ENCODE peak calls at places on chromosomes 13 and 19, in seven cellular contexts. S, L, N, X, W, K and F are unnamed samples.

GRCh38 chr13:85618514-85618913 is 180.7 kb downstream of the SLITRK6 start:
- DNase-seq in N (no peak), S (no peak), X (no peak), W (no peak), K (no peak), L (no peak), F (no peak)

GRCh38 chr13:81714513-81714912 is 1373.6 kb upstream of the SPRY2 start:
- DNase-seq in W (no peak), X (no peak), K (no peak), L (no peak), N (no peak), S (no peak), F (no peak)

GRCh38 chr19:56946164-56946563 is 105.6 kb upstream of the PEG3 start:
- DNase-seq in K (no peak), S (no peak), X (no peak), W (no peak), L (no peak), N (no peak), F (no peak)

GRCh38 chr13:20231839-20232555 is at the start of gene GJB6:
- DNase-seq in S (no peak), K (no peak), X (no peak), W (no peak), L (no peak), N (no peak), F (no peak)

GRCh38 chr19:13029893-13030292 is 34.6 kb downstream of the NFIX start:
- DNase-seq in L (no peak), X (no peak), S (no peak), K (peak), N (peak), W (no peak), F (no peak)

GRCh38 chr13:102170295-102170694 is 231.6 kb downstream of the FGF14 start:
- DNase-seq in N (no peak), W (no peak), S (no peak), X (no peak), L (no peak), K (no peak), F (no peak)

GRCh38 chr19:28609944-28610343 is 603.0 kb downstream of the UQCRFS1 start:
- DNase-seq in X (no peak), N (no peak), L (no peak), K (no peak), S (no peak), W (no peak), F (no peak)

GRCh38 chr19:4256563-4256962 is 9.7 kb downstream of the YJU2 start:
- DNase-seq in K (no peak), L (no peak), X (no peak), W (no peak), S (no peak), N (no peak), F (no peak)

GRCh38 chr13:94416454-94417080 is 62.9 kb downstream of the DCT start:
- DNase-seq in L (no peak), X (no peak), K (no peak), N (no peak), W (no peak), S (no peak), F (no peak)

GRCh38 chr13:75296651-75297050 is 185.3 kb downstream of the TBC1D4 start:
- DNase-seq in W (no peak), X (no peak), S (no peak), N (no peak), L (no peak), K (no peak), F (no peak)

GRCh38 chr19:2618611-2619010 is 83.9 kb downstream of the GNG7 start:
- DNase-seq in K (peak), N (no peak), W (peak), S (no peak), L (peak), X (peak), F (no peak)

GRCh38 chr19:23800868-23801267 is 42.2 kb upstream of the ZNF681 start:
- DNase-seq in K (no peak), X (no peak), S (no peak), L (no peak), W (no peak), N (no peak), F (no peak)

GRCh38 chr19:41554902-41555301 is 21.1 kb upstream of the CEACAM21 start:
- DNase-seq in S (no peak), L (no peak), N (no peak), W (no peak), K (no peak), X (peak), F (no peak)
- H3K4me3 ChIP-seq in S (no peak), L (no peak), N (no peak), W (no peak), K (no peak), X (peak), F (no peak)

GRCh38 chr19:640156-640548 is 473 bp downstream of the FGF22 start:
- DNase-seq in L (no peak), W (no peak), X (no peak), K (no peak), N (no peak), S (no peak), F (no peak)

GRCh38 chr19:639251-640155 is at the start of gene FGF22:
- DNase-seq in K (peak), L (peak), W (peak), N (peak), S (peak), X (peak), F (peak)

GRCh38 chr19:641702-642101 is 2.0 kb downstream of the FGF22 start:
- DNase-seq in S (no peak), N (no peak), W (no peak), K (no peak), X (no peak), L (no peak), F (no peak)

GRCh38 chr19:638901-639250 is 803 bp upstream of the FGF22 start:
- DNase-seq in L (no peak), S (no peak), W (no peak), N (no peak), X (peak), K (no peak), F (no peak)

DNA sequence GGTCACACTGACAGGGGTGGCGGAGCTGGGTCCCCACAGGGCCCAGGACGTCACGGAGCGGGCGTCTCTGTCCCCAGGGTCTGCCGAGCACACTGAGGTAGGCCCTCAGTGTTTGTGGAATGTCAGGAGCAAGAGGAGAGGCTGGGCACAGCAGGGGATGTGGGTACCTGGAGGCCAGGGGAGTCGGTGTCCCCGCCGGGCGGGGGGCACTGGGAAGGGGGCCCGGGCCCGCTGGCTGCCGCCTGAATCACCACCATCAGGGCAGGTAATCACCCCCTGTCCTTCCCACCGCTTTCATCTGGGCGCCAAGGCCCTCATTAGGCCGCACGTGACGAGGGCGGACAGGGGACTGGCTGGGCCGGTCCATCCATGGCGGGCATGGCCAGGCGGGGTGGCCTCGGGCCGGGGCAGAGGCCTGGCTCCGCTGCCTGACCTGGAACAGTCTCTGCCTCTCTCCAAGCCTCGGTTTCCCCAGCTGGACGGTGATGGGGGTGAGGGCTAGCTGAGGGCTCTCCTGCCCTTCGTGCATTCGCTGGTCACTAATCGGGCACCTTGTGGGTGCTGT is 1.0 kb downstream of the FGF22 start:
- DNase-seq in S (no peak), N (no peak), W (no peak), K (no peak), X (no peak), L (no peak), F (no peak)
- H3K4me3 ChIP-seq in S (no peak), N (no peak), W (no peak), K (no peak), X (no peak), L (no peak), F (peak)

DNA sequence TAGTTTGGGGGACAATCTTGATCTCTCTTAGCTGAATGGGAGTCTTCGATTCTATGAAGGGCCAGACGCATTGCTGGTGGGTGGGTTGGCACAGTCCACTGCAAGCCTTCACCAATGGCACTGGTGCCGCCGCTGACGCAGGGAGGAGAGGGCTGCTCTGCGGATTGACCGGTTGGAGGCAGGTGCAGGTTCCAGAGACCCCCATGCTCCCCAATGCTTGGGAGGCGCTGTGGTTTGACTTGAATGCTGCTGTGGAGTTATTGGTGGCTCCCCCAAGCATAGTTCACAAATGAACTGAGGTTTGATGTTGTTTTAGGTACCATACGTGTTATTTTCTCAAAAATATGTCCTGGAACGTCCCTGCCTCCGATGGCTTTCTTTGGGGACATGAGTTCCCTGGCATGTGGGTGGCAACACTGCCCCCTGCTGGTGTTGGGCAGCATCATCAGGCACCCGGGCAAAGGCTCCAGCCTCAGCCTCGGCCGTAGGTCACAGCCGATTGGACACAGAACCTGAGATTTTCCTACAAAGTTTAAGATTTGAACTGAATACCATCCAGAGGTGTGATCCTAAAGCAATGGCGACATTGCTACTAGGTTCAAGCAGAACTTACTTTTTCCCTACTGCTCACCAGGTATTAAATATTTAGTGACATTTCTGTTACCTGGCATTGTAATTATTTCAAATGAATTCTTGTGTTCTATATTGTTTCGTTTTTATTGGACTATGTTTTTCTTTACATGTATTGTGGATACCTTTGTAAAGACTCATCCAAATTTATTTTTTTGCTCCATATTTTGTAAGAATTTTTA is 95.5 kb downstream of the ANKRD10 start:
- DNase-seq in X (peak), K (peak), N (peak), W (peak), L (peak), S (no peak), F (no peak)
- H3K4me3 ChIP-seq in X (no peak), K (no peak), N (no peak), W (no peak), L (no peak), S (no peak), F (no peak)

DNA sequence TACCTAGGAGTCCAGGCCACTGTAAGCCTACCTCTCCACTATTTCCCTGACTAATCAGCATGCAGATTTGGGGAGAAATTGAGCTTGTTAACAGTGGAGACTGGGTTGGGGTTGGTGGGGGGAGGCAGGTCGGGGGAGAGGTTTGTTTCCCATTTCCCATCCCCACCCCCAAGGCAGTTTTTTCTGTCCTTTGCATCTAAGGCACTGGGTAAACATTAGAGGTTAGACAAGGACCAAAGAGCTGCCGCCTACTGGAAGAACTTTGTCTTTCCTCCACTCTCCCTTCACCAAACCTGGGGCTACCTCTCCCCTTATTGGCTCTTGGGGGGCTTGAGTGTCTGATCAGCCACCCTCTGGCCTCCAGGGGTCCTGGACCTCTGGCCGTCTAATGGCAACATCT is 953 bp downstream of the KCNN4 start:
- DNase-seq in K (no peak), N (no peak), S (no peak), X (no peak), L (no peak), W (no peak), F (no peak)
- H3K4me3 ChIP-seq in K (peak), N (peak), S (no peak), X (peak), L (peak), W (peak), F (peak)

GRCh38 chr19:32828139-32828538 is 41.4 kb downstream of the SLC7A9 start:
- DNase-seq in N (no peak), K (no peak), S (no peak), W (no peak), X (no peak), L (no peak), F (no peak)
- H3K4me3 ChIP-seq in N (no peak), K (no peak), S (no peak), W (no peak), X (no peak), L (no peak), F (no peak)

DNA sequence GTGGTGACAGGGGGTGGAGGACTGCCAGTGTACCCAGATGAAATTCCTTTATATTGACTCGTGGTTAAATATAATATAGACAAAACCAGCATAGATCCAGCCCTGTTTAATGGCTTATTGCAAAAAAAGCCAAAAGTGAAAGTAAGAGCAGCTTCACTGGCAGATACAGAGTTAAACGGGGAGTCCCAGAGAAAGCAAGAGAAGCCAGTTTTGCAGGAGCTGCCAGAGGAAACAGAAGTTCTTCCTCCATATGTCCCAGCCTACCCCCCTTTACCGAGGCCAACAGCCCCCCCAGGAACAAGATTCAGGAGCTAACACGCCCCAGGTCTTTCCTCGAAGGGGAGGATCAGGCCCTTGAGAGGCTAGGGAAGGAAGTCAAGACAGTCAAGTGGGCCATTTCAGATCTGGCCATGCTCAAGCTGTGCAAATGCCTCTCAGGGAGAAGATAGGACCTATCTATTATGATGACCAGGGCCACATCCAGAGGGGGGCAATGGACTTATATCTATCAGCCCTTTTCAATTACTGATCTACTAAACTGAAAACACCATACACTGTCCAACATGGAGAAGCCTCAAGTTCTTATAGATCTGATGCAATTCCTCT is 47.2 kb upstream of the ZNF737 start:
- DNase-seq in X (no peak), W (no peak), N (peak), S (no peak), L (no peak), K (no peak), F (no peak)
- H3K4me3 ChIP-seq in X (no peak), W (no peak), N (peak), S (no peak), L (no peak), K (peak), F (no peak)

DNA sequence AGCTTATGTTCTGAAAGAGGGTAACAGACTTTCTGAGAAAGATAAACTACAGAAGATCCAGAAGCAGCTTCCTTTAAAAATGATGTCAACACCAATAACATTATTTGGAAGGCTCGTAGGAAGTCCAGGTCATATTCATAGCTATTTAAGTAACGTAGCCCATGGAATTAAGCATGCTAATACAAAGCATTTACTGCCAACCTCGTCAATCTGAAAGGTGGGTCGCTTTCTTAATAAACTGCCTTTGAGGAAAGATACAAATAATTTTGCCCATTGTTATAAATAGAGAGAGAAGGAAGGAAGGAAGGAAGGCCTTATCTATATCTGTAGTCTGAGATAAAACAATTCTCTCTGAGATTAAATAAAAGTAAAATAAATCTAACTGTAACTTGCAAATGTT is 80.3 kb downstream of the STARD13 start:
- DNase-seq in K (no peak), N (no peak), X (no peak), S (no peak), L (no peak), W (no peak), F (no peak)
- H3K4me3 ChIP-seq in K (peak), N (no peak), X (no peak), S (peak), L (no peak), W (no peak), F (peak)

GRCh38 chr13:110799246-110800236 is 86.0 kb downstream of the ING1 start:
- DNase-seq in W (no peak), K (no peak), S (peak), X (no peak), N (peak), L (peak), F (no peak)
- H3K4me3 ChIP-seq in W (no peak), K (peak), S (peak), X (no peak), N (peak), L (peak), F (no peak)

GRCh38 chr13:79898202-79898826 is 417.4 kb downstream of the NDFIP2 start:
- DNase-seq in W (no peak), N (no peak), S (no peak), L (no peak), K (no peak), X (no peak), F (no peak)

GRCh38 chr13:79898996-79899395 is 418.0 kb downstream of the NDFIP2 start:
- DNase-seq in K (no peak), W (no peak), N (no peak), L (no peak), X (no peak), S (no peak), F (no peak)

GRCh38 chr13:79904581-79904980 is 423.6 kb downstream of the NDFIP2 start:
- DNase-seq in S (no peak), N (no peak), W (no peak), X (no peak), L (no peak), K (no peak), F (no peak)

GRCh38 chr13:79900356-79900755 is 419.4 kb downstream of the NDFIP2 start:
- DNase-seq in L (no peak), X (no peak), W (no peak), N (no peak), S (no peak), K (no peak), F (no peak)

DNA sequence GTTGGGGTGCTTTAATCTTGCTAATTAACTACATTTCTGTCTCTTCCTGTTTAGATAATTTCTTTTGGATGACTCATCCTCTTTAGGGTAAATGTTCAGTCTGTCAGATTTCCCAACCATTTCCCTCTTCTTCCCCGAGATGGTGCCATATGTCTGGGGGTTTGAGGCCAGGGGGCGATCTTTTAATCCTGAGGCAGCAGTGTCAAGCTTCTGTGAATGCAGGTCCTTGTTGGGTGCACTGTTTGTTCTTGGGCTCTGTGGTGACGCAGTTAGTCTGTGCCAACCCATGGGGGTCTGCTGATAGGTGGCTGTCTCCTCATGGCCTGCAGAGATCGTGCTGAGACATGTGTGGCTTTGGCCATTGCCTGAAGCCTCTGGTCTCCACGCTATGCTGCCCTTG is 420.4 kb downstream of the NDFIP2 start:
- DNase-seq in S (no peak), K (no peak), L (no peak), X (no peak), W (no peak), N (no peak), F (no peak)
- H3K4me3 ChIP-seq in S (no peak), K (no peak), L (no peak), X (no peak), W (no peak), N (no peak), F (no peak)

GRCh38 chr19:17869114-17869608 is 2.6 kb upstream of the SLC5A5 start:
- DNase-seq in X (no peak), N (no peak), L (no peak), K (no peak), S (no peak), W (no peak), F (no peak)

GRCh38 chr19:17871032-17871877 is 490 bp upstream of the SLC5A5 start:
- DNase-seq in X (no peak), L (no peak), K (no peak), N (no peak), S (no peak), W (no peak), F (no peak)

GRCh38 chr19:17873661-17874422 is 2.1 kb downstream of the SLC5A5 start:
- DNase-seq in S (no peak), X (peak), L (no peak), W (peak), N (no peak), K (no peak), F (no peak)

GRCh38 chr19:17872251-17873001 is 681 bp downstream of the SLC5A5 start:
- DNase-seq in X (no peak), W (peak), S (no peak), N (no peak), K (no peak), L (no peak), F (no peak)

GRCh38 chr19:17871878-17872250 is at the start of gene SLC5A5:
- DNase-seq in L (no peak), N (no peak), K (no peak), X (no peak), S (no peak), W (no peak), F (no peak)
- H3K4me3 ChIP-seq in L (peak), N (no peak), K (peak), X (peak), S (no peak), W (peak), F (peak)